ENCODE peak calls at places on chromosomes 7 and 10, in six cellular contexts. B, M, T, V, A and N are unnamed samples.

GRCh38 chr7:138030679-138031351 is 28.9 kb upstream of the CREB3L2 start:
- DNase-seq in V (no peak), M (no peak), T (peak; percentile 6), A (no peak), B (peak; percentile 24), N (peak; percentile 38)

GRCh38 chr10:87761892-87762291 is 56.1 kb downstream of the ATAD1 start:
- DNase-seq in V (peak; percentile 82), B (peak; percentile 79), M (no peak), T (peak; percentile 61), A (peak; percentile 40), N (peak; percentile 86)

GRCh38 chr7:34501161-34501560 is 156.9 kb upstream of the NPSR1 start:
- DNase-seq in A (no peak), M (no peak), T (no peak), B (no peak), V (no peak), N (no peak)

GRCh38 chr7:66921396-66921917 is 432 bp downstream of the TMEM248 start:
- DNase-seq in T (peak; percentile 71), B (peak; percentile 61), M (no peak), V (peak; percentile 52), A (no peak), N (peak; percentile 43)

GRCh38 chr10:102152545-102152890 is 329 bp downstream of the NOLC1 start:
- DNase-seq in T (peak; percentile 27), V (peak; percentile 14), A (no peak), M (no peak), B (peak; percentile 53), N (peak; percentile 39)

GRCh38 chr10:87079106-87079836 is 15.4 kb downstream of the GLUD1 start:
- DNase-seq in T (no peak), B (peak; percentile 27), V (no peak), M (no peak), A (no peak), N (no peak)

GRCh38 chr10:28891058-28891713 is 213.9 kb downstream of the BAMBI start:
- DNase-seq in V (no peak), A (no peak), T (no peak), B (no peak), M (no peak), N (no peak)

GRCh38 chr10:69359089-69360025 is 57.4 kb downstream of the TACR2 start:
- DNase-seq in A (no peak), M (no peak), B (no peak), V (no peak), T (peak; percentile 65), N (peak; percentile 67)

GRCh38 chr7:94394399-94395140 is at the start of gene COL1A2:
- DNase-seq in B (peak; percentile 99), T (peak; percentile 99), M (peak; percentile 57), V (peak; percentile 99), A (no peak), N (peak; percentile 99)

GRCh38 chr7:116753130-116753529 is 81.1 kb downstream of the MET start:
- DNase-seq in V (no peak), B (no peak), A (no peak), T (no peak), M (no peak), N (no peak)

GRCh38 chr7:29332875-29333482 is 138.4 kb downstream of the CHN2 start:
- DNase-seq in M (no peak), V (no peak), T (no peak), B (no peak), A (no peak), N (no peak)

GRCh38 chr10:131821378-131822012 is 79.3 kb upstream of the PPP2R2D start:
- DNase-seq in V (no peak), A (no peak), B (no peak), T (no peak), M (peak; percentile 6), N (no peak)

GRCh38 chr7:3606436-3606835 is 305.4 kb downstream of the SDK1 start:
- DNase-seq in T (no peak), B (no peak), V (no peak), A (no peak), M (no peak), N (no peak)

GRCh38 chr10:75876710-75877109 is 445.3 kb downstream of the LRMDA start:
- DNase-seq in V (no peak), B (no peak), M (no peak), T (no peak), A (no peak), N (no peak)

GRCh38 chr7:30367561-30367960 is 83.2 kb downstream of the ZNRF2 start:
- DNase-seq in M (no peak), V (no peak), B (no peak), A (no peak), T (no peak), N (no peak)

GRCh38 chr10:67327626-67328535 is 368.1 kb downstream of the CTNNA3 start:
- DNase-seq in M (no peak), T (no peak), V (no peak), B (no peak), A (no peak), N (no peak)

GRCh38 chr10:89278034-89278535 is 23.8 kb upstream of the IFIT2 start:
- DNase-seq in B (peak; percentile 97), V (peak; percentile 98), M (no peak), T (peak; percentile 97), A (peak; percentile 67), N (peak; percentile 99)

GRCh38 chr10:45034301-45034700 is 33.6 kb downstream of the ZNF22 start:
- DNase-seq in A (no peak), B (peak; percentile 47), V (no peak), T (no peak), M (no peak), N (peak; percentile 74)

GRCh38 chr7:48188776-48189520 is 17.7 kb downstream of the ABCA13 start:
- DNase-seq in T (no peak), V (no peak), M (no peak), B (no peak), A (no peak), N (peak; percentile 87)

GRCh38 chr10:34661580-34661979 is 153.5 kb downstream of the PARD3 start:
- DNase-seq in M (no peak), A (no peak), V (no peak), T (no peak), B (no peak), N (no peak)

GRCh38 chr10:58070964-58071363 is 196.7 kb downstream of the IPMK start:
- DNase-seq in T (no peak), B (no peak), A (no peak), V (no peak), M (no peak), N (no peak)

GRCh38 chr7:139726485-139726869 is 51.3 kb downstream of the HIPK2 start:
- DNase-seq in A (no peak), T (peak; percentile 42), V (no peak), M (no peak), B (no peak), N (no peak)

GRCh38 chr7:127629268-127629854 is 11.4 kb upstream of the PAX4 start:
- DNase-seq in M (no peak), V (no peak), B (no peak), A (peak; percentile 50), T (no peak), N (no peak)

GRCh38 chr7:143884978-143885559 is 16.9 kb downstream of the TCAF1 start:
- DNase-seq in T (peak; percentile 78), V (peak; percentile 72), M (no peak), A (no peak), B (peak; percentile 90), N (peak; percentile 84)

GRCh38 chr10:27744478-27745379 is 890 bp downstream of the MKX start:
- DNase-seq in M (peak; percentile 48), A (no peak), V (peak; percentile 26), B (peak; percentile 70), T (peak; percentile 22), N (no peak)

GRCh38 chr7:35420657-35421056 is 166.8 kb upstream of the TBX20 start:
- DNase-seq in A (no peak), T (peak; percentile 31), V (peak; percentile 1), B (peak; percentile 1), M (no peak), N (peak; percentile 2)

GRCh38 chr10:21032587-21033319 is 135.6 kb upstream of the NEBL start:
- DNase-seq in T (no peak), B (no peak), M (no peak), A (no peak), V (no peak), N (no peak)

GRCh38 chr10:121002586-121003205 is 151.5 kb downstream of the WDR11 start:
- DNase-seq in B (no peak), V (no peak), T (no peak), A (no peak), M (no peak), N (no peak)

GRCh38 chr10:110681023-110681681 is 37.0 kb downstream of the RBM20 start:
- DNase-seq in A (peak; percentile 22), T (peak; percentile 37), M (no peak), V (peak; percentile 31), B (peak; percentile 46), N (peak; percentile 52)

GRCh38 chr7:104980969-104981670 is 32.9 kb upstream of the KMT2E start:
- DNase-seq in B (peak; percentile 76), M (no peak), T (peak; percentile 70), A (peak; percentile 54), V (peak; percentile 71), N (peak; percentile 71)

GRCh38 chr7:151062399-151063211 is 3.2 kb downstream of the SLC4A2 start:
- DNase-seq in M (peak; percentile 80), A (peak; percentile 81), B (peak; percentile 72), T (peak; percentile 69), V (peak; percentile 76), N (peak; percentile 80)

GRCh38 chr7:28958235-28958945 is at the start of gene TRIL:
- DNase-seq in A (no peak), M (peak; percentile 84), V (peak; percentile 50), B (peak; percentile 80), T (peak; percentile 87), N (peak; percentile 69)

GRCh38 chr7:123070702-123071286 is 75.3 kb upstream of the TAS2R16 start:
- DNase-seq in T (peak; percentile 26), A (peak; percentile 32), V (no peak), M (no peak), B (no peak), N (peak; percentile 59)
- TF ChIP-seq CTCF in T (peak; percentile 67), A (peak; percentile 46), V (peak; percentile 3), M (no peak), B (no peak), N (peak; percentile 58)

DNA sequence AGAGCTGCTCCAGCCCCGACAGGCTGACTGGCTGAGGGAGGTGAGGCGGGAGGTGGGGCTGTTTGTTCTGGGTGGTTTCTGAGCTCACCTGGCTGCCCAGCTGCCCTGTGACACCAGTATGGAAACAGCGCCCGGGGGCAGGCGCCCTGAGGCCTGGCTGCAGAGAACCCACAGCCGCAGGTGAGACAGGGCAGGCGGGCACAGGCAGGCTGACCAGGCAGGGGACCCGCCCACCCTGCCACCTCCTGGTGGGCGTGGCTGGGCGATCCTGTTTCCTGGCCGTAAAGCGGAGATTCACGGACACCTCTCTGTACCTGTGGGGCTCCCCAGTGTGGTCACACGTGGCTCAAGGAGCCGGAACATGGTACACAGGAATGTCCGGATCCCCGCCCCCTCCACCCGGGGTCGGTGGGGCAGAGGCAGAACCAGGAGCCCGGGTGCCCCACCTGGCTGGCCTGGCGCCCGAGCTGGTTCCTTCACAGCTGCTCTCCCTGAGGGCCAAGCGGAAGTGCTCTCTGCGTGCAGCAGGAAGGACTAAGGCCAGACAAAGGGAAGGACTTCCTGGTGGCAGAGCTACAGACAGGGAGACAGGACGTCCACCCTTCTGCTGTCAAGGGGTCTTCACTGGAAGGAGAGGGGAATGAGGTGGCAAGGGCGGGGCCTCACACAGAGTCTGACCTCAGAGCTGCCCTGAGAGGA is 3.9 kb downstream of the MICALL2 start:
- DNase-seq in T (no peak), A (peak; percentile 63), B (no peak), V (no peak), M (peak; percentile 90), N (no peak)
- H3K4me3 ChIP-seq in T (no peak overlapping the region), A (peak overlapping the region; percentile 63), B (no peak overlapping the region), V (no peak overlapping the region), M (peak overlapping the region; percentile 48), N (no peak overlapping the region)

GRCh38 chr7:92425311-92425947 is 21.9 kb upstream of the GATAD1 start:
- DNase-seq in B (no peak), A (no peak), M (no peak), T (no peak), V (no peak), N (no peak)
- TF ChIP-seq CTCF in B (no peak), A (no peak), M (no peak), T (no peak), V (no peak), N (no peak)

GRCh38 chr7:15977663-15978062 is 291.2 kb upstream of the MEOX2 start:
- DNase-seq in T (peak; percentile 59), A (no peak), B (peak; percentile 53), V (peak; percentile 63), M (no peak), N (peak; percentile 53)
- H3K4me3 ChIP-seq in T (no peak overlapping the region), A (no peak overlapping the region), B (no peak overlapping the region), V (no peak overlapping the region), M (no peak overlapping the region), N (no peak overlapping the region)